ENCODE peak calls at places on chromosomes 6 and 20, in six cellular contexts. K is Jurkat, Clone E6-1; Q is psoas muscle; G is GM12878; L is IMR-90; S is H1. I is an unnamed sample.

GRCh38 chr20:19815553-19815991 is 57.5 kb downstream of the RIN2 start:
- DNase-seq in K (no peak), Q (peak; percentile 33), G (no peak), L (peak; percentile 99), S (no peak), I (no peak)

GRCh38 chr6:43739642-43740091 is 30.3 kb upstream of the VEGFA start:
- DNase-seq in K (no peak), Q (no peak), G (no peak), L (no peak), S (no peak), I (no peak)

GRCh38 chr6:100226811-100227210 is 232.8 kb upstream of the MCHR2 start:
- DNase-seq in K (no peak), Q (no peak), G (no peak), L (no peak), S (no peak), I (no peak)

GRCh38 chr6:157813191-157813590 is 9.9 kb upstream of the SNX9 start:
- DNase-seq in K (no peak), Q (peak; percentile 38), G (no peak), L (peak; percentile 53), S (no peak), I (no peak)

GRCh38 chr6:26401987-26402658 is at the start of gene BTN3A1:
- DNase-seq in K (peak; percentile 71), Q (peak; percentile 71), G (peak; percentile 81), L (peak; percentile 70), S (no peak), I (no peak)

GRCh38 chr6:16747232-16748027 is 13.8 kb downstream of the ATXN1 start:
- DNase-seq in K (no peak), Q (no peak), G (no peak), L (peak; percentile 85), S (no peak), I (no peak)

GRCh38 chr20:56628015-56628872 is 862 bp upstream of the TFAP2C start:
- DNase-seq in K (no peak), Q (no peak), G (no peak), L (no peak), S (no peak), I (no peak)

GRCh38 chr6:167806061-167806700 is 20.5 kb upstream of the AFDN start:
- DNase-seq in K (no peak), Q (no peak), G (no peak), L (no peak), S (no peak), I (no peak)

GRCh38 chr6:149854532-149854931 is 9.6 kb downstream of the LRP11 start:
- DNase-seq in K (no peak), Q (no peak), G (no peak), L (no peak), S (no peak), I (no peak)

GRCh38 chr6:47253136-47253535 is 56.6 kb downstream of the TNFRSF21 start:
- DNase-seq in K (no peak), Q (no peak), G (no peak), L (no peak), S (no peak), I (no peak)

GRCh38 chr6:150756170-150756569 is 109.3 kb upstream of the MTHFD1L start:
- DNase-seq in K (no peak), Q (no peak), G (no peak), L (no peak), S (no peak), I (no peak)

GRCh38 chr6:145534986-145535385 is 200.3 kb downstream of the EPM2A start:
- DNase-seq in K (no peak), Q (no peak), G (no peak), L (no peak), S (no peak), I (no peak)

GRCh38 chr6:163529605-163530004 is 115.1 kb downstream of the QKI start:
- DNase-seq in K (no peak), Q (no peak), G (no peak), L (peak; percentile 92), S (no peak), I (no peak)

GRCh38 chr20:8858181-8858794 is 210.6 kb upstream of the PLCB4 start:
- DNase-seq in K (no peak), Q (no peak), G (no peak), L (peak; percentile 21), S (no peak), I (no peak)

GRCh38 chr20:2507875-2508630 is 662 bp downstream of the ZNF343 start:
- DNase-seq in K (no peak), Q (peak; percentile 16), G (no peak), L (peak; percentile 47), S (no peak), I (no peak)

GRCh38 chr20:41287327-41287726 is 30.2 kb downstream of the ZHX3 start:
- DNase-seq in K (no peak), Q (no peak), G (no peak), L (peak; percentile 97), S (no peak), I (no peak)

GRCh38 chr20:23161968-23162696 is 76.0 kb upstream of the CD93 start:
- DNase-seq in K (no peak), Q (peak; percentile 89), G (no peak), L (no peak), S (no peak), I (no peak)

GRCh38 chr6:149060985-149061760 is 256.3 kb upstream of the TAB2 start:
- DNase-seq in K (no peak), Q (no peak), G (no peak), L (peak; percentile 70), S (no peak), I (no peak)

GRCh38 chr6:112035446-112035845 is 18.5 kb upstream of the CCN6 start:
- DNase-seq in K (no peak), Q (no peak), G (no peak), L (no peak), S (no peak), I (no peak)

GRCh38 chr6:113856011-113856551 is 1.1 kb upstream of the MARCKS start:
- DNase-seq in K (no peak), Q (no peak), G (no peak), L (peak; percentile 66), S (no peak), I (no peak)

GRCh38 chr6:158654498-158654897 is 4.6 kb downstream of the SYTL3 start:
- DNase-seq in K (no peak), Q (peak; percentile 85), G (no peak), L (peak; percentile 94), S (no peak), I (no peak)

GRCh38 chr20:7497985-7498384 is 442.3 kb downstream of the HAO1 start:
- DNase-seq in K (no peak), Q (no peak), G (no peak), L (no peak), S (no peak), I (no peak)

GRCh38 chr6:143164565-143165105 is 103.9 kb downstream of the AIG1 start:
- DNase-seq in K (peak; percentile 9), Q (no peak), G (no peak), L (no peak), S (no peak), I (no peak)

GRCh38 chr6:139349464-139350020 is 24.9 kb downstream of the CITED2 start:
- DNase-seq in K (no peak), Q (no peak), G (no peak), L (no peak), S (no peak), I (no peak)

GRCh38 chr20:5870462-5871021 is 79.8 kb downstream of the TRMT6 start:
- DNase-seq in K (no peak), Q (no peak), G (no peak), L (no peak), S (no peak), I (no peak)

GRCh38 chr20:49149281-49150045 is 38.7 kb downstream of the STAU1 start:
- DNase-seq in K (no peak), Q (no peak), G (no peak), L (no peak), S (no peak), I (no peak)

GRCh38 chr20:37417857-37418501 is 72.0 kb downstream of the SRC start:
- DNase-seq in K (no peak), Q (no peak), G (no peak), L (peak; percentile 29), S (no peak), I (no peak)

GRCh38 chr6:169857343-169858292 is 106.2 kb downstream of the ERMARD start:
- DNase-seq in K (no peak), Q (no peak), G (no peak), L (no peak), S (no peak), I (no peak)

GRCh38 chr6:103018426-103018825 is 1624.9 kb downstream of the GRIK2 start:
- DNase-seq in K (no peak), Q (no peak), G (no peak), L (no peak), S (no peak), I (no peak)

DNA sequence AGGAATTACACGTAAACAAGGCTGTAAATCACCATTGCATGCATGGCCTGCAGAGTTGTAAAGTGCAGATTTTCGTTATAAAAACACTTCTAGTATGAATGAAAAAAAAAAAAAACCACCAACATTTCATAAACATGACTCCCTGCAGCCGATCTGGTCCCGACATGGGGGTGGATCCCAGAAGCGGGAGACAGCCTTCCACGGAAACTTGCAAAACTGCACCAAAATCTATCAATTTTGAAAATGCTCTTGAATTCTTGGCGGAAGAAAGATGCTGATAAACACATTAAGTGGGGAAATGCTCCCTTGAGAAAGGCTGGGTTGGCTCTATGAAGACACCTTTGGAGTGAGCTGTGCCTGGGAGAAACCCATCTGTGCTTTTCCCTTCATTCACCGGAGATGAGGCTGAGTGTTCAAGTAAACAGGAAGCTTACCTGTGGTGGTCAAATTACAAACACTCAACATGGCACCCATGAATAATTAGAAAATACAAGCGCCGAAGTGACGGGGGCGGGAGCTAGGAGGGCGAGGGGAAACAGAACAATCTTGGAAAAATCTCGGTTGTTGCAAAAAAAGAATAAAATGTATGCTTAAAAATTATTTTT is 847 bp upstream of the ANKRD60 start:
- DNase-seq in K (no peak), Q (no peak), G (no peak), L (peak; percentile 57), S (no peak), I (no peak)
- H3K4me3 ChIP-seq in K (no peak overlapping the region), Q (no peak overlapping the region), G (no peak overlapping the region), L (peak overlapping the region; percentile 35), S (peak overlapping the region; percentile 79), I (no peak overlapping the region)

DNA sequence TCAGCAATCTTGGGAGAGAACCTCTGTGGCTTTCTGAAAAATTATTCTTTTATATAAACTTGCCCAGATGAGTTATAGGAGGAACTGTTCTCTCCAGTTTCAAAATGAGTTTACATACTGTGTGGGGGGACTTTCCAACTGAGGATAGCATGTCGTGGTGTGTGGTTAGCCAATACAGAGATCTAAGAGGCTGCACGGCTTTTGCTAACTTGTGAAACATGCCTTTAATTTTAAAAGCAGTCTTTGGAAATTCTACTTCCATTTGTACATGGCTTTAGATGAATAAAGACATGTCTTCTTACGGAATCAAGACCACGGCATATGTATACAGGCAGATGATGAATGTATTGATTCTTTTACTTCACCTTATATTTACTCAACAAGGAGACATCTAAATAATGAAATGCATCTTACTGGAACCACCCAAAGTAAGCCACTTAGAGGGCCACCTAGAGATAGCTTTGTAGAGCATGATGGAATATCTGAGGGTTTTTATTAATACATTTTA is 39.8 kb downstream of the HIVEP1 start:
- DNase-seq in K (peak; percentile 63), Q (no peak), G (peak; percentile 92), L (peak; percentile 88), S (no peak), I (peak; percentile 87)
- H3K4me3 ChIP-seq in K (no peak overlapping the region), Q (no peak overlapping the region), G (peak overlapping the region; percentile 11), L (no peak overlapping the region), S (no peak overlapping the region), I (peak overlapping the region; percentile 29)

GRCh38 chr6:1997702-1998101 is 247.7 kb downstream of the GMDS start:
- DNase-seq in K (no peak), Q (no peak), G (no peak), L (no peak), S (no peak), I (no peak)
- H3K4me3 ChIP-seq in K (no peak overlapping the region), Q (no peak overlapping the region), G (no peak overlapping the region), L (no peak overlapping the region), S (no peak overlapping the region), I (no peak overlapping the region)

GRCh38 chr6:165985926-165986646 is 181.6 kb downstream of the TBXT start:
- DNase-seq in K (no peak), Q (no peak), G (no peak), L (no peak), S (no peak), I (no peak)
- H3K4me3 ChIP-seq in K (peak overlapping the region; percentile 43), Q (peak overlapping the region; percentile 63), G (no peak overlapping the region), L (peak overlapping the region; percentile 58), S (no peak overlapping the region), I (no peak overlapping the region)

I was measured in GM12864.